ENCODE peak calls at places on chromosome 6, in five cellular contexts. One of them, this sample, is unnamed.

GRCh38 chr6:83216806-83217205 is 23.6 kb downstream of the RWDD2A start:
- DNase-seq in neuronal stem cell: no peak
- DNase-seq in PC-3: no peak
- DNase-seq in fibroblast of lung: no peak
- DNase-seq in endothelial cell of umbilical vein: no peak
- DNase-seq in this sample: no peak

GRCh38 chr6:10720229-10720959 is 2.5 kb upstream of the TMEM14C start:
- DNase-seq in neuronal stem cell: no peak
- DNase-seq in PC-3: peak
- DNase-seq in fibroblast of lung: peak
- DNase-seq in endothelial cell of umbilical vein: peak
- DNase-seq in this sample: no peak

GRCh38 chr6:3748208-3748701 is 3.3 kb downstream of the PXDC1 start:
- DNase-seq in neuronal stem cell: peak
- DNase-seq in PC-3: peak
- DNase-seq in fibroblast of lung: peak
- DNase-seq in endothelial cell of umbilical vein: peak
- DNase-seq in this sample: no peak

GRCh38 chr6:32906539-32906938 is 34.3 kb downstream of the HLA-DMB start:
- DNase-seq in neuronal stem cell: no peak
- DNase-seq in PC-3: peak
- DNase-seq in fibroblast of lung: peak
- DNase-seq in endothelial cell of umbilical vein: no peak
- DNase-seq in this sample: no peak

GRCh38 chr6:150899231-150899630 is 33.7 kb downstream of the MTHFD1L start:
- DNase-seq in neuronal stem cell: no peak
- DNase-seq in PC-3: no peak
- DNase-seq in fibroblast of lung: no peak
- DNase-seq in endothelial cell of umbilical vein: no peak
- DNase-seq in this sample: no peak

GRCh38 chr6:148770408-148771211 is 23.8 kb downstream of the UST start:
- DNase-seq in neuronal stem cell: no peak
- DNase-seq in PC-3: no peak
- DNase-seq in fibroblast of lung: no peak
- DNase-seq in endothelial cell of umbilical vein: no peak
- DNase-seq in this sample: no peak

GRCh38 chr6:40022867-40023266 is 88.6 kb upstream of the MOCS1 start:
- DNase-seq in neuronal stem cell: no peak
- DNase-seq in PC-3: no peak
- DNase-seq in fibroblast of lung: no peak
- DNase-seq in endothelial cell of umbilical vein: no peak
- DNase-seq in this sample: no peak

GRCh38 chr6:149112976-149113375 is 204.5 kb upstream of the TAB2 start:
- DNase-seq in neuronal stem cell: no peak
- DNase-seq in PC-3: no peak
- DNase-seq in fibroblast of lung: no peak
- DNase-seq in endothelial cell of umbilical vein: no peak
- DNase-seq in this sample: no peak

GRCh38 chr6:132443206-132443605 is 41.9 kb upstream of the MOXD1 start:
- DNase-seq in neuronal stem cell: no peak
- DNase-seq in PC-3: no peak
- DNase-seq in fibroblast of lung: no peak
- DNase-seq in endothelial cell of umbilical vein: no peak
- DNase-seq in this sample: no peak

GRCh38 chr6:23655502-23655901 is 470.5 kb upstream of the NRSN1 start:
- DNase-seq in neuronal stem cell: no peak
- DNase-seq in PC-3: no peak
- DNase-seq in fibroblast of lung: no peak
- DNase-seq in endothelial cell of umbilical vein: no peak
- DNase-seq in this sample: no peak

GRCh38 chr6:41497994-41498393 is 48.2 kb upstream of the FOXP4 start:
- DNase-seq in neuronal stem cell: no peak
- DNase-seq in PC-3: peak
- DNase-seq in fibroblast of lung: no peak
- DNase-seq in endothelial cell of umbilical vein: no peak
- DNase-seq in this sample: no peak

GRCh38 chr6:32107447-32107846 is 1.7 kb downstream of the TNXB start:
- DNase-seq in neuronal stem cell: no peak
- DNase-seq in PC-3: peak
- DNase-seq in fibroblast of lung: peak
- DNase-seq in endothelial cell of umbilical vein: no peak
- DNase-seq in this sample: no peak

GRCh38 chr6:160667854-160668481 is 3.9 kb upstream of the LPA start:
- DNase-seq in neuronal stem cell: no peak
- DNase-seq in PC-3: peak
- DNase-seq in fibroblast of lung: no peak
- DNase-seq in endothelial cell of umbilical vein: no peak
- DNase-seq in this sample: no peak

GRCh38 chr6:24752503-24752902 is 22.2 kb upstream of the GMNN start:
- DNase-seq in neuronal stem cell: no peak
- DNase-seq in PC-3: no peak
- DNase-seq in fibroblast of lung: no peak
- DNase-seq in endothelial cell of umbilical vein: no peak
- DNase-seq in this sample: no peak

GRCh38 chr6:166767191-166767590 is 140.1 kb upstream of the RPS6KA2 start:
- DNase-seq in neuronal stem cell: no peak
- DNase-seq in PC-3: no peak
- DNase-seq in fibroblast of lung: no peak
- DNase-seq in endothelial cell of umbilical vein: no peak
- DNase-seq in this sample: no peak

GRCh38 chr6:26268659-26269402 is 96.2 kb upstream of the BTN3A2 start:
- DNase-seq in neuronal stem cell: peak
- DNase-seq in PC-3: peak
- DNase-seq in fibroblast of lung: peak
- DNase-seq in endothelial cell of umbilical vein: no peak
- DNase-seq in this sample: no peak

GRCh38 chr6:30265594-30265993 is 52.4 kb upstream of the TRIM26 start:
- DNase-seq in neuronal stem cell: no peak
- DNase-seq in PC-3: no peak
- DNase-seq in fibroblast of lung: no peak
- DNase-seq in endothelial cell of umbilical vein: no peak
- DNase-seq in this sample: no peak

GRCh38 chr6:102298066-102298465 is 904.6 kb downstream of the GRIK2 start:
- DNase-seq in neuronal stem cell: no peak
- DNase-seq in PC-3: no peak
- DNase-seq in fibroblast of lung: no peak
- DNase-seq in endothelial cell of umbilical vein: no peak
- DNase-seq in this sample: no peak

GRCh38 chr6:132209351-132209750 is 191.9 kb downstream of the MOXD1 start:
- DNase-seq in neuronal stem cell: no peak
- DNase-seq in PC-3: peak
- DNase-seq in fibroblast of lung: no peak
- DNase-seq in endothelial cell of umbilical vein: no peak
- DNase-seq in this sample: no peak

GRCh38 chr6:87661016-87661415 is 41.0 kb downstream of the AKIRIN2 start:
- DNase-seq in neuronal stem cell: no peak
- DNase-seq in PC-3: no peak
- DNase-seq in fibroblast of lung: peak
- DNase-seq in endothelial cell of umbilical vein: no peak
- DNase-seq in this sample: no peak

GRCh38 chr6:165755583-165755982 is 92.5 kb upstream of the PDE10A start:
- DNase-seq in neuronal stem cell: peak
- DNase-seq in PC-3: no peak
- DNase-seq in fibroblast of lung: no peak
- DNase-seq in endothelial cell of umbilical vein: no peak
- DNase-seq in this sample: no peak

GRCh38 chr6:159833556-159833955 is 33.5 kb downstream of the PNLDC1 start:
- DNase-seq in neuronal stem cell: no peak
- DNase-seq in PC-3: peak
- DNase-seq in fibroblast of lung: no peak
- DNase-seq in endothelial cell of umbilical vein: no peak
- DNase-seq in this sample: no peak

GRCh38 chr6:165653607-165654006 is 9.4 kb downstream of the PDE10A start:
- DNase-seq in neuronal stem cell: no peak
- DNase-seq in PC-3: no peak
- DNase-seq in fibroblast of lung: no peak
- DNase-seq in endothelial cell of umbilical vein: no peak
- DNase-seq in this sample: no peak

GRCh38 chr6:161107779-161108380 is 116.3 kb downstream of the MAP3K4 start:
- DNase-seq in neuronal stem cell: no peak
- DNase-seq in PC-3: no peak
- DNase-seq in fibroblast of lung: no peak
- DNase-seq in endothelial cell of umbilical vein: no peak
- DNase-seq in this sample: no peak

GRCh38 chr6:142569676-142570075 is 267.9 kb downstream of the ADGRG6 start:
- DNase-seq in neuronal stem cell: no peak
- DNase-seq in PC-3: no peak
- DNase-seq in fibroblast of lung: no peak
- DNase-seq in endothelial cell of umbilical vein: peak
- DNase-seq in this sample: no peak

GRCh38 chr6:46903175-46903574 is 18.6 kb downstream of the ADGRF5 start:
- DNase-seq in neuronal stem cell: no peak
- DNase-seq in PC-3: no peak
- DNase-seq in fibroblast of lung: no peak
- DNase-seq in endothelial cell of umbilical vein: no peak
- DNase-seq in this sample: no peak

GRCh38 chr6:137040393-137040792 is 4.4 kb downstream of the IL20RA start:
- DNase-seq in neuronal stem cell: no peak
- DNase-seq in PC-3: no peak
- DNase-seq in fibroblast of lung: no peak
- DNase-seq in endothelial cell of umbilical vein: no peak
- DNase-seq in this sample: no peak

GRCh38 chr6:137044366-137045220 is at the start of gene IL20RA:
- DNase-seq in neuronal stem cell: peak
- DNase-seq in PC-3: peak
- DNase-seq in fibroblast of lung: no peak
- DNase-seq in endothelial cell of umbilical vein: no peak
- DNase-seq in this sample: no peak

GRCh38 chr6:137046871-137047412 is 2.2 kb upstream of the IL20RA start:
- DNase-seq in neuronal stem cell: no peak
- DNase-seq in PC-3: no peak
- DNase-seq in fibroblast of lung: no peak
- DNase-seq in endothelial cell of umbilical vein: no peak
- DNase-seq in this sample: no peak

GRCh38 chr6:137045221-137045789 is 540 bp upstream of the IL20RA start:
- DNase-seq in neuronal stem cell: no peak
- DNase-seq in PC-3: peak
- DNase-seq in fibroblast of lung: no peak
- DNase-seq in endothelial cell of umbilical vein: no peak
- DNase-seq in this sample: no peak

GRCh38 chr6:137043710-137044365 is 927 bp downstream of the IL20RA start:
- DNase-seq in neuronal stem cell: peak
- DNase-seq in PC-3: peak
- DNase-seq in fibroblast of lung: peak
- DNase-seq in endothelial cell of umbilical vein: peak
- DNase-seq in this sample: no peak
- H3K9ac ChIP-seq in neuronal stem cell: peak
- H3K9ac ChIP-seq in PC-3: peak
- H3K9ac ChIP-seq in fibroblast of lung: peak
- H3K9ac ChIP-seq in endothelial cell of umbilical vein: peak
- H3K9ac ChIP-seq in this sample: peak

GRCh38 chr6:14763139-14763538 is 482.7 kb upstream of the JARID2 start:
- DNase-seq in neuronal stem cell: no peak
- DNase-seq in PC-3: peak
- DNase-seq in fibroblast of lung: peak
- DNase-seq in endothelial cell of umbilical vein: no peak
- DNase-seq in this sample: no peak
- H3K9ac ChIP-seq in neuronal stem cell: no peak
- H3K9ac ChIP-seq in PC-3: no peak
- H3K9ac ChIP-seq in fibroblast of lung: no peak
- H3K9ac ChIP-seq in endothelial cell of umbilical vein: no peak
- H3K9ac ChIP-seq in this sample: peak

DNA sequence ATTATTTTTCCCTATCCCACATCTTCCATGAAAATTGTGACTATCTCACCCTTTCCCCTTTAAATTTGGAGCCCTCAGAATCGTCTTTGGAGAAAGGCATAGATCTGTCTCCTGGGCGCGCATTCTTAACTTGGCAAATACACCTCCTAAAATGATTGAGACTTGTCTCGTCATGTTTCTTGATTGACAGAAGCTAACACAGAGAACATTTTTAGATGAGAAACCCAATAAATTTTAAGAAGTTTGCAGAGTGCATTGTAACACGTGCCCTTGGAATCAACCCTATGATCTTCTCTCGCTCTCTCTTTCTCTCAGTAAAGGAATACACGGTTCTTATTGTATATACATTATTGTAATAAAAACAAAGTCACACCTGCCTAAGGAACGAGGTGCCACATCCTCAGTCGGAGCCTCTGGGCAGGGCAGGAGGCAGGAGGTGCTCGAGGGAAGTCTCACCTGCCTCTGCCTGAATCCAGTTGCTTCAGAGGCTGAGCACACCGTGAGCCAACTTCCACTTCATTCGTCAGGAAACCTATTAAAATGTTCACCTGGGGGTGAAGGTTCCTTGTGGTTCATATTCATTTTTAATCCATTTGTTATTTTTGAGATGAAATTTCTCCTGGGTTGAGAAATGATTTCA is 90.4 kb upstream of the THBS2 start:
- DNase-seq in neuronal stem cell: no peak
- DNase-seq in PC-3: no peak
- DNase-seq in fibroblast of lung: no peak
- DNase-seq in endothelial cell of umbilical vein: no peak
- DNase-seq in this sample: no peak
- H3K9ac ChIP-seq in neuronal stem cell: no peak
- H3K9ac ChIP-seq in PC-3: no peak
- H3K9ac ChIP-seq in fibroblast of lung: no peak
- H3K9ac ChIP-seq in endothelial cell of umbilical vein: no peak
- H3K9ac ChIP-seq in this sample: no peak

GRCh38 chr6:38273325-38273724 is 366.4 kb downstream of the BTBD9 start:
- DNase-seq in neuronal stem cell: no peak
- DNase-seq in PC-3: no peak
- DNase-seq in fibroblast of lung: no peak
- DNase-seq in endothelial cell of umbilical vein: no peak
- DNase-seq in this sample: no peak

GRCh38 chr6:38272222-38272621 is 367.5 kb downstream of the BTBD9 start:
- DNase-seq in neuronal stem cell: no peak
- DNase-seq in PC-3: peak
- DNase-seq in fibroblast of lung: no peak
- DNase-seq in endothelial cell of umbilical vein: no peak
- DNase-seq in this sample: no peak

GRCh38 chr6:38270367-38270766 is 369.4 kb downstream of the BTBD9 start:
- DNase-seq in neuronal stem cell: no peak
- DNase-seq in PC-3: peak
- DNase-seq in fibroblast of lung: peak
- DNase-seq in endothelial cell of umbilical vein: no peak
- DNase-seq in this sample: no peak

GRCh38 chr6:38269773-38270172 is 370.0 kb downstream of the BTBD9 start:
- DNase-seq in neuronal stem cell: no peak
- DNase-seq in PC-3: no peak
- DNase-seq in fibroblast of lung: no peak
- DNase-seq in endothelial cell of umbilical vein: peak
- DNase-seq in this sample: no peak

DNA sequence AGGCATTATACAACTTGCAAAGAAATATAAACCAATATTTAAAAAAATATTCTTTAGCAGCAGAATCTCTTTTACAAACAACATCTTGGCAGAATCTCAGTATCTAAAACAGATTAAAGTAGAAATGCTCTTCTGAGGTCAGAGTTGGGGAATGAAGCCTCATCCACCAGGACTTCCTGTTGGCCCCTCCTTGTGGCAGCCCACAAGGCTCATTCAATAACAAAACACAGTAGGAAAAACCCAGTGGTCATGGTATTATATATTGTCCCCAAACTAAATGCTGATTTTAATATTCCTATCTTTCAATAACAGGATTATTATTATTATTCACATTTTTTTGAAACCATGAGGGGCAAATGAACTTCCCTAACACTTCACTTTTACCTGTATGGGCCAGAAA is 368.6 kb downstream of the BTBD9 start:
- DNase-seq in neuronal stem cell: no peak
- DNase-seq in PC-3: no peak
- DNase-seq in fibroblast of lung: no peak
- DNase-seq in endothelial cell of umbilical vein: no peak
- DNase-seq in this sample: no peak
- H3K9ac ChIP-seq in neuronal stem cell: no peak
- H3K9ac ChIP-seq in PC-3: no peak
- H3K9ac ChIP-seq in fibroblast of lung: no peak
- H3K9ac ChIP-seq in endothelial cell of umbilical vein: no peak
- H3K9ac ChIP-seq in this sample: no peak

GRCh38 chr6:135850882-135851281 is 619 bp upstream of the PDE7B start:
- DNase-seq in neuronal stem cell: no peak
- DNase-seq in PC-3: no peak
- DNase-seq in fibroblast of lung: no peak
- DNase-seq in endothelial cell of umbilical vein: no peak
- DNase-seq in this sample: no peak
- H3K9ac ChIP-seq in neuronal stem cell: no peak
- H3K9ac ChIP-seq in PC-3: no peak
- H3K9ac ChIP-seq in fibroblast of lung: no peak
- H3K9ac ChIP-seq in endothelial cell of umbilical vein: no peak
- H3K9ac ChIP-seq in this sample: no peak

This sample was measured in SK-N-MC.